ENCODE peak calls at places on chromosomes 16 and 17, in eight cellular contexts. Q is upper lobe of right lung; N is stromal cell of bone marrow; O is HuH-7.5; Z is HT-29; R is astrocyte; E is activated CD8-positive, alpha-beta memory T cell treated with anti-CD3 and anti-CD28 coated beads for 4 hours; A is activated CD4-positive, CD25-positive, alpha-beta regulatory T cell treated with anti-CD3 and anti-CD28 coated beads, Interleukin-2, amount 50 U/mL, for 16 hours. Y is an unnamed sample.

GRCh38 chr16:11355862-11356261 is 10.6 kb downstream of the RMI2 start:
- DNase-seq in R (no peak), Q (peak), N (no peak), Z (no peak), O (no peak), A (no peak), E (no peak), Y (no peak)

GRCh38 chr17:80034977-80035686 is 540 bp downstream of the TBC1D16 start:
- DNase-seq in Z (peak), R (peak), Q (peak), O (no peak), N (no peak), A (no peak), E (no peak), Y (no peak)

GRCh38 chr16:68713430-68713829 is 23.7 kb upstream of the CDH1 start:
- DNase-seq in A (no peak), E (no peak), Q (no peak), R (no peak), Z (no peak), O (no peak), N (no peak), Y (no peak)

GRCh38 chr17:11545696-11546095 is 52.6 kb upstream of the DNAH9 start:
- DNase-seq in Q (no peak), A (no peak), E (no peak), N (no peak), O (no peak), Z (no peak), R (no peak), Y (no peak)

GRCh38 chr16:68452176-68452575 is 3.9 kb upstream of the SMPD3 start:
- DNase-seq in Q (no peak), Z (no peak), R (no peak), N (no peak), O (no peak), A (no peak), E (no peak), Y (no peak)

GRCh38 chr17:34614698-34615097 is 35.3 kb downstream of the TMEM132E start:
- DNase-seq in R (no peak), A (no peak), O (no peak), Z (no peak), Q (no peak), N (no peak), E (no peak), Y (no peak)

GRCh38 chr16:50651835-50652438 is 29.2 kb downstream of the SNX20 start:
- DNase-seq in Z (no peak), R (no peak), Q (no peak), N (no peak), A (no peak), E (no peak), O (no peak), Y (no peak)

GRCh38 chr16:87570938-87571867 is 31.1 kb upstream of the JPH3 start:
- DNase-seq in Q (peak), E (no peak), A (no peak), Z (peak), O (peak), R (peak), N (peak), Y (no peak)

GRCh38 chr17:68705331-68706166 is 104.4 kb upstream of the FAM20A start:
- DNase-seq in E (no peak), Z (no peak), O (no peak), A (no peak), Q (no peak), R (peak), N (peak), Y (no peak)

GRCh38 chr16:72311426-72311825 is 139.5 kb upstream of the PMFBP1 start:
- DNase-seq in Z (no peak), Q (no peak), E (no peak), A (no peak), N (peak), O (no peak), R (peak), Y (no peak)

GRCh38 chr17:57092171-57092570 is 7.1 kb downstream of the AKAP1 start:
- DNase-seq in O (no peak), Q (no peak), A (no peak), N (peak), Z (no peak), R (peak), E (no peak), Y (no peak)

GRCh38 chr17:78362671-78363070 is 2.8 kb upstream of the SOCS3 start:
- DNase-seq in R (no peak), Q (no peak), Z (no peak), E (no peak), O (no peak), N (no peak), A (no peak), Y (no peak)

GRCh38 chr17:30476726-30477082 is 504 bp upstream of the GOSR1 start:
- DNase-seq in E (peak), A (no peak), Q (no peak), Z (no peak), O (peak), R (peak), N (no peak), Y (no peak)

GRCh38 chr17:72474740-72475477 is 354.1 kb downstream of the SOX9 start:
- DNase-seq in Q (no peak), E (no peak), O (no peak), Z (no peak), A (no peak), R (no peak), N (no peak), Y (no peak)

GRCh38 chr16:71229344-71229743 is 1.2 kb downstream of the HYDIN start:
- DNase-seq in Q (no peak), O (no peak), N (no peak), Z (no peak), A (no peak), E (no peak), R (no peak), Y (no peak)

GRCh38 chr17:74148446-74148845 is 55.0 kb upstream of the RPL38 start:
- DNase-seq in N (no peak), O (no peak), R (no peak), A (no peak), Z (no peak), Q (no peak), E (no peak), Y (no peak)

GRCh38 chr17:1470071-1470773 is 14.2 kb upstream of the CRK start:
- DNase-seq in Z (no peak), O (no peak), E (no peak), N (no peak), R (no peak), A (no peak), Q (no peak), Y (no peak)

GRCh38 chr16:8590161-8590688 is at the start of gene TMEM114:
- DNase-seq in O (no peak), Z (no peak), N (no peak), Q (no peak), E (no peak), A (no peak), R (no peak), Y (no peak)

GRCh38 chr17:39744075-39744835 is 6.5 kb downstream of the GRB7 start:
- DNase-seq in E (no peak), O (no peak), Q (peak), N (no peak), R (no peak), Z (no peak), A (no peak), Y (no peak)

GRCh38 chr17:79002796-79003593 is 6.6 kb downstream of the CANT1 start:
- DNase-seq in A (no peak), Z (no peak), R (no peak), N (no peak), E (no peak), Q (no peak), O (no peak), Y (no peak)

GRCh38 chr17:78828470-78829185 is 12.0 kb downstream of the USP36 start:
- DNase-seq in N (no peak), A (no peak), Q (no peak), Z (peak), E (no peak), O (no peak), R (peak), Y (no peak)

GRCh38 chr16:4317471-4318170 is 1.8 kb downstream of the GLIS2 start:
- DNase-seq in N (no peak), A (no peak), Z (peak), Q (peak), O (no peak), E (no peak), R (peak), Y (no peak)